ENCODE peak calls at places on chromosomes 6 and 20, in six cellular contexts. H, E, Y, W, O and V are unnamed samples.
A peak's percentile ranks its signal among the peaks of the same experiment; 100 is the strongest.

GRCh38 chr20:36975085-36975829 is 23.7 kb upstream of the SAMHD1 start:
- DNase-seq in H (no peak), E (no peak), Y (no peak), W (no peak), O (no peak), V (no peak)

GRCh38 chr6:25341923-25342619 is 62.9 kb downstream of the CARMIL1 start:
- DNase-seq in H (no peak), E (no peak), Y (no peak), W (no peak), O (no peak), V (no peak)

GRCh38 chr6:137155830-137156229 is 17.6 kb downstream of the IL22RA2 start:
- DNase-seq in H (no peak), E (peak; percentile 60), Y (no peak), W (peak; percentile 47), O (no peak), V (no peak)

GRCh38 chr6:18405477-18406293 is 18.5 kb downstream of the RNF144B start:
- DNase-seq in H (no peak), E (peak; percentile 33), Y (peak; percentile 90), W (peak; percentile 78), O (peak; percentile 70), V (peak; percentile 67)

GRCh38 chr6:169092375-169092774 is 161.3 kb downstream of the THBS2 start:
- DNase-seq in H (no peak), E (peak; percentile 79), Y (no peak), W (no peak), O (no peak), V (no peak)

GRCh38 chr6:52364480-52365166 is 2.7 kb downstream of the PAQR8 start:
- DNase-seq in H (no peak), E (peak; percentile 2), Y (no peak), W (no peak), O (no peak), V (no peak)

GRCh38 chr6:158715330-158716311 is 65.8 kb downstream of the SYTL3 start:
- DNase-seq in H (no peak), E (no peak), Y (no peak), W (no peak), O (no peak), V (no peak)

GRCh38 chr6:48611332-48611731 is 500.3 kb upstream of the PTCHD4 start:
- DNase-seq in H (no peak), E (peak; percentile 16), Y (peak; percentile 29), W (peak; percentile 24), O (peak; percentile 16), V (no peak)

GRCh38 chr6:26217714-26218075 is 130.5 kb downstream of the HFE start:
- DNase-seq in H (no peak), E (peak; percentile 30), Y (no peak), W (no peak), O (no peak), V (no peak)

GRCh38 chr6:134247271-134247833 is 70.6 kb downstream of the SGK1 start:
- DNase-seq in H (no peak), E (no peak), Y (no peak), W (no peak), O (no peak), V (no peak)

GRCh38 chr20:17912916-17913315 is 55.7 kb downstream of the SNX5 start:
- DNase-seq in H (no peak), E (peak; percentile 35), Y (no peak), W (no peak), O (no peak), V (no peak)

DNA sequence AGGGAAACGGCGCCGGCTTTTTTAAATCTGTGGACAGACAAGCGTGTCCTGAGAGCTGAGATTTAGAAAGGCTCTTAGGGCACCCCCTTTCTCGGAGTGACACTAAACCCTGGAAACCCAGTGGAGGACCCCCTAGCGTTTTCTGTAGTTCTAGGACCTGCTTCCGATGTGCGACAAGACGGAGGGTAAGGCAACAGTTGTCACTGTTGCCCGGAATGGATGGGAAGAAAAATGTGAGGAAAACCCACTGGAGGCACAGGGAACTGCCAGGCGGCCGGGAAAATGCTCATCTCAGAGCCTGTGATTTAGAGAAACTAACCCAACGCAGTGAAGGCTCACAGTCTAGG is 551 bp upstream of the ATP5F1E start:
- DNase-seq in H (no peak), E (peak; percentile 42), Y (no peak), W (no peak), O (no peak), V (no peak)
- TF ChIP-seq CTCF in H (no peak), E (peak; percentile 21), Y (peak; percentile 10), W (peak; percentile 18), O (peak; percentile 23), V (peak; percentile 0)

GRCh38 chr6:131694832-131695426 is 6.3 kb downstream of the OR2A4 start:
- DNase-seq in H (no peak), E (peak; percentile 78), Y (no peak), W (peak; percentile 63), O (peak; percentile 50), V (peak; percentile 32)
- TF ChIP-seq CTCF in H (peak; percentile 26), E (peak; percentile 94), Y (peak; percentile 91), W (peak; percentile 98), O (peak; percentile 98), V (peak; percentile 79)

GRCh38 chr20:50928469-50928868 is 2.8 kb downstream of the ADNP start:
- DNase-seq in H (no peak), E (no peak), Y (no peak), W (no peak), O (no peak), V (no peak)
- TF ChIP-seq CTCF in H (no peak), E (no peak), Y (no peak), W (peak; percentile 3), O (no peak), V (no peak)

DNA sequence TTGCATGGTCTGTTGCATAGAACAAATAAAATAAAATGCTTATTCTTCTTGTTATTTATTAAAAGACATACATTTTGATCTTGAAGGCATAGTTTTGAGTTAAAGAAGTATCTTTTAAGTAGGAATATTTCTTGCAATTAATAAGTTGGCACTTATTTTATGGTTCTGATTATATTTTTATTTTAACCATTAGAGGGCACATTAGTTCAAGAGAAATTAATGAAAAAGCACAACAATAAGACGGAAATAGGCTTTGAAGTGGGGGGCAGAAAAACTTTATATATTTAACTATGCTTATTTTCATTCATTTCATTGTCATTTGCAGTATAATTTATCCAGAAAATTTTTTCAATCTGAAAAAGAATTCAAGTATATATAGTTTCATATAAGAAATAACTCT is 44.2 kb upstream of the MAP3K7 start:
- DNase-seq in H (no peak), E (no peak), Y (no peak), W (no peak), O (no peak), V (no peak)
- TF ChIP-seq CTCF in H (no peak), E (no peak), Y (no peak), W (no peak), O (no peak), V (no peak)

DNA sequence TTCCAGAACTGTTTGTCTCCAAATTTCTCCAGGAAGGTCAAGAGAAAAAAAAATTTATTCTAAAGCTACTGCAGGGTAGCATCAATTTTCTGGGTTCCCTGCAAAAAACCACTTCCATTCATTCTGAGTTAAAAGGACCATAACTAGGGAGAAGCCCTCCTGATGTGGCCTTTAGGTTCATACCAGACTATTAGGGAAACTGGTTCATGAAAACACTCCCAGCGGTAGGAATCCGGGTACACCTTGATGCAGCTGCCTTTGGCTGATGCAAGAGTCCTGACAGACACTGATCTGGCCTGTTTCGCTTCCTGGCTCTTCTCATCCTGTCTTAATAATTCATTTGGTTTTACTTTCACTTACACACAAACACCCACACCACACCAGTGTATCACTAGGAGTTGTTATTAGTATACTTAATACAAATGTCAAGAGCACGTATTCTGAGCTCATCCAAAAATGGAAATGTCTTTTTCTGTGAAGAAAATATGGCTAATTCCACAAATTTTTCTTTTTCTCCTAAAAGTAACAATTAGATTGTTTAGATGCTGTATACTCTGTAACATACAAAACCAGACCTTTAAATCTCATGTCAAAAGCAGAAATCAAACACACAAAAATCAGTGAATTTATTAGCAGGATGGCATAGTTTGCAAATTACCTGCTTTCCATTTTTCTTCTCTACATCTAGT is 38.4 kb upstream of the ARHGAP18 start:
- DNase-seq in H (no peak), E (peak; percentile 65), Y (no peak), W (no peak), O (no peak), V (no peak)
- TF ChIP-seq CTCF in H (no peak), E (no peak), Y (no peak), W (no peak), O (no peak), V (no peak)